ENCODE peak calls at places on chromosomes 1 and 21, in ten cellular contexts. T is uterus, Y is NB4, C is GM20000, D is stomach, J is progenitor cell of endocrine pancreas, F is neural crest cell, W is astrocyte of the spinal cord, R is IMR-90, O is A549. U is an unnamed sample.

GRCh38 chr21:39188521-39189139 is 5.4 kb upstream of the PSMG1 start:
- DNase-seq in C (no peak), T (no peak), D (no peak), R (no peak), W (no peak), Y (no peak), O (no peak), J (no peak), F (no peak), U (no peak)

GRCh38 chr1:236064674-236065508 is at the start of gene NID1:
- DNase-seq in Y (no peak), T (peak; percentile 93), C (peak; percentile 72), D (peak; percentile 69), W (peak; percentile 88), F (peak; percentile 71), R (peak; percentile 79), O (peak; percentile 35), J (peak; percentile 64), U (peak; percentile 88)

GRCh38 chr21:15732290-15732995 is 2.7 kb downstream of the USP25 start:
- DNase-seq in T (no peak), F (no peak), D (no peak), J (no peak), W (peak; percentile 58), C (peak; percentile 80), O (peak; percentile 53), R (peak; percentile 51), Y (peak; percentile 68), U (no peak)

GRCh38 chr1:48017716-48018115 is 20.5 kb upstream of the TRABD2B start:
- DNase-seq in F (no peak), J (no peak), C (no peak), R (peak; percentile 25), D (no peak), Y (no peak), O (peak; percentile 6), W (no peak), T (no peak), U (no peak)

GRCh38 chr21:28133116-28133515 is 859.6 kb downstream of the LTN1 start:
- DNase-seq in R (no peak), D (no peak), F (no peak), O (no peak), J (no peak), W (no peak), T (no peak), Y (no peak), C (no peak), U (no peak)

GRCh38 chr1:182189535-182190066 is 128.1 kb upstream of the ZNF648 start:
- DNase-seq in C (no peak), W (peak; percentile 33), D (no peak), F (no peak), O (no peak), J (no peak), Y (no peak), T (no peak), R (no peak), U (no peak)

GRCh38 chr1:115275216-115275615 is 62.8 kb downstream of the NGF start:
- DNase-seq in C (peak; percentile 32), R (peak; percentile 30), W (peak; percentile 31), F (no peak), Y (peak; percentile 32), J (no peak), O (peak; percentile 5), T (no peak), D (no peak), U (no peak)

GRCh38 chr1:241606544-241606943 is 33.6 kb downstream of the CHML start:
- DNase-seq in O (peak; percentile 49), T (no peak), C (no peak), W (peak; percentile 46), R (no peak), F (no peak), Y (no peak), D (no peak), J (no peak), U (no peak)

GRCh38 chr1:23562138-23562819 is 3.0 kb upstream of the ID3 start:
- DNase-seq in O (peak; percentile 95), Y (peak; percentile 46), F (peak; percentile 84), R (peak; percentile 99), C (peak; percentile 78), D (peak; percentile 93), J (peak; percentile 88), T (peak; percentile 92), W (peak; percentile 100), U (peak; percentile 96)

GRCh38 chr1:212482352-212483153 is 49.8 kb downstream of the NENF start:
- DNase-seq in D (no peak), O (peak; percentile 84), J (no peak), W (peak; percentile 82), Y (no peak), R (peak; percentile 51), T (no peak), F (no peak), C (no peak), U (no peak)

GRCh38 chr1:27570383-27570755 is 33.6 kb downstream of the AHDC1 start:
- DNase-seq in C (no peak), F (no peak), O (no peak), W (no peak), Y (no peak), D (no peak), T (peak; percentile 45), R (no peak), J (no peak), U (no peak)

GRCh38 chr1:53663525-53664300 is 75.3 kb downstream of the GLIS1 start:
- DNase-seq in F (no peak), D (no peak), O (no peak), R (no peak), Y (no peak), C (no peak), T (peak; percentile 25), J (no peak), W (no peak), U (peak; percentile 53)

GRCh38 chr1:9551984-9552383 is 12.7 kb downstream of the SLC25A33 start:
- DNase-seq in O (no peak), R (no peak), T (no peak), J (no peak), W (no peak), F (no peak), D (no peak), Y (no peak), C (no peak), U (no peak)

GRCh38 chr1:83098791-83099190 is 900.1 kb downstream of the TTLL7 start:
- DNase-seq in D (no peak), Y (no peak), R (no peak), J (no peak), F (no peak), T (no peak), C (no peak), W (no peak), O (no peak), U (no peak)

GRCh38 chr1:21511579-21512522 is 2.6 kb downstream of the ALPL start:
- DNase-seq in C (no peak), Y (no peak), W (peak; percentile 97), D (peak; percentile 44), T (no peak), J (no peak), R (peak; percentile 96), F (no peak), O (no peak), U (no peak)

GRCh38 chr1:11434926-11435325 is 44.0 kb upstream of the DISP3 start:
- DNase-seq in J (no peak), Y (no peak), R (no peak), T (no peak), W (no peak), O (no peak), C (no peak), F (no peak), D (no peak), U (no peak)

GRCh38 chr1:183604048-183604808 is 14.0 kb upstream of the NCF2 start:
- DNase-seq in R (peak; percentile 97), W (peak; percentile 91), J (no peak), T (no peak), D (peak; percentile 35), Y (peak; percentile 92), O (no peak), F (no peak), C (peak; percentile 58), U (no peak)

GRCh38 chr1:1610796-1611597 is 4.3 kb upstream of the MIB2 start:
- DNase-seq in W (no peak), C (no peak), D (no peak), R (no peak), J (no peak), F (no peak), T (peak; percentile 61), O (no peak), Y (no peak), U (no peak)

GRCh38 chr1:180863158-180863775 is 49.4 kb upstream of the KIAA1614 start:
- DNase-seq in W (peak; percentile 70), O (peak; percentile 50), D (no peak), T (no peak), J (no peak), Y (peak; percentile 45), R (peak; percentile 68), C (peak; percentile 20), F (peak; percentile 44), U (peak; percentile 33)

GRCh38 chr1:75543705-75544104 is 67.2 kb downstream of the SLC44A5 start:
- DNase-seq in D (no peak), Y (no peak), C (no peak), O (no peak), F (no peak), J (no peak), W (no peak), T (no peak), R (no peak), U (no peak)
- TF ChIP-seq CTCF in D (no peak), Y (no peak), C (no peak), O (no peak), F (no peak), J (no peak), W (no peak), T (no peak), R (no peak), U (no peak)

DNA sequence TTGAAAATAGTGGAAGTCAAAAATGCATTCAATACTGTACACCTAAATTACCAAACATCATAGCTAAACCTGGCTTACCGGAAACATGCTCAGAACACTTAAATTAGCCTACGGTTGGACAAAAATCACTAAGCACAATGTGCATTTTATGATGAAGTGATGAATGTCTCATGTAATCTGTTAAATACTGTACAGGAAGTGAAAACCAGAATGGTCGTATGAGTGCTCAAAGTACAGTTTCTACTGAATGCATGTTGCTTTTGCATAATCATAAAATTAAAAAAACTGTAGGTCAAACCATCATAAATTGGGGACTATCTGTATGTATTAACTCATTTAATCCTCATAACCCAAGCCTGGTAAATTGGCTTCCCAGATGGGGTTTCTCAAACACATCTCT is 356.6 kb upstream of the ST6GALNAC5 start:
- DNase-seq in O (no peak), T (no peak), W (no peak), R (no peak), J (no peak), F (no peak), D (no peak), Y (no peak), C (no peak), U (no peak)
- TF ChIP-seq CTCF in O (no peak), T (no peak), W (no peak), R (no peak), J (no peak), F (no peak), D (no peak), Y (no peak), C (no peak), U (no peak)

GRCh38 chr1:88595355-88595754 is 88.7 kb upstream of the PKN2 start:
- DNase-seq in J (no peak), R (peak; percentile 57), T (no peak), D (no peak), W (peak; percentile 46), F (no peak), Y (peak; percentile 75), O (peak; percentile 18), C (peak; percentile 19), U (no peak)
- TF ChIP-seq CTCF in J (peak; percentile 45), R (peak; percentile 60), T (no peak), D (no peak), W (peak; percentile 35), F (peak; percentile 62), Y (peak; percentile 25), O (no peak), C (peak; percentile 9), U (no peak)

GRCh38 chr1:7287013-7287412 is 484.1 kb upstream of the VAMP3 start:
- DNase-seq in Y (no peak), O (no peak), C (no peak), J (no peak), R (no peak), D (no peak), T (no peak), F (no peak), W (no peak), U (no peak)
- TF ChIP-seq CTCF in Y (no peak), O (no peak), C (no peak), J (no peak), R (no peak), D (no peak), T (no peak), F (no peak), W (no peak), U (no peak)